ENCODE peak calls at places on chromosome 3, in ten cellular contexts. S is HFFc6; B is T-helper 17 cell; N is SJCRH30; E is GDM1; R is activated T-helper 1 cell treated with Interleukin-2 at 50 U/mL for 16 hours; F is SW480; L is pancreas; J is effector memory CD8-positive, alpha-beta T cell; Q is iPS DF 19.7. D is an unnamed sample.

GRCh38 chr3:73324203-73325155 is 263.0 kb downstream of the EBLN2 start:
- DNase-seq in N (peak), B (no peak), S (no peak), E (no peak), R (no peak), L (no peak), J (no peak), Q (no peak), F (no peak), D (no peak)

GRCh38 chr3:64954995-64955636 is 267.3 kb upstream of the ADAMTS9 start:
- DNase-seq in Q (no peak), L (peak), F (no peak), J (no peak), S (no peak), E (peak), R (no peak), N (peak), B (no peak), D (no peak)

GRCh38 chr3:42451546-42452230 is 41.3 kb upstream of the LYZL4 start:
- DNase-seq in S (no peak), J (no peak), R (no peak), F (no peak), N (no peak), L (no peak), E (no peak), Q (no peak), B (no peak), D (no peak)

GRCh38 chr3:100710355-100711198 is 1.3 kb downstream of the TFG start:
- DNase-seq in E (peak), N (peak), Q (no peak), F (peak), B (peak), L (peak), J (peak), S (peak), R (no peak), D (peak)

GRCh38 chr3:194485876-194486539 is 794 bp downstream of the ATP13A3 start:
- DNase-seq in E (peak), R (peak), Q (no peak), B (peak), L (peak), S (no peak), J (peak), N (peak), F (peak), D (peak)

GRCh38 chr3:57796261-57796660 is 40.2 kb downstream of the SLMAP start:
- DNase-seq in J (no peak), N (no peak), B (no peak), R (no peak), L (no peak), F (peak), S (no peak), E (no peak), Q (no peak), D (no peak)

GRCh38 chr3:102170545-102170944 is 264.3 kb upstream of the ZPLD1 start:
- DNase-seq in N (no peak), S (no peak), E (no peak), Q (no peak), L (no peak), F (no peak), B (no peak), J (no peak), R (no peak), D (no peak)

GRCh38 chr3:56987238-56987932 is 73.1 kb upstream of the SPATA12 start:
- DNase-seq in S (no peak), B (no peak), R (no peak), E (no peak), L (no peak), F (no peak), Q (no peak), J (no peak), N (no peak), D (no peak)

GRCh38 chr3:120471643-120472042 is 20.9 kb upstream of the FSTL1 start:
- DNase-seq in F (no peak), R (no peak), N (no peak), E (no peak), B (no peak), S (peak), Q (no peak), J (no peak), L (no peak), D (no peak)

GRCh38 chr3:184491011-184491576 is 70.5 kb upstream of the EPHB3 start:
- DNase-seq in S (no peak), E (no peak), B (no peak), N (no peak), J (no peak), Q (no peak), F (no peak), L (no peak), R (no peak), D (no peak)

GRCh38 chr3:72242326-72242725 is 457.4 kb upstream of the PROK2 start:
- DNase-seq in E (no peak), B (no peak), L (no peak), Q (no peak), N (no peak), S (no peak), R (no peak), F (no peak), J (no peak), D (no peak)

GRCh38 chr3:23942546-23942945 is 2.5 kb upstream of the NR1D2 start:
- DNase-seq in B (no peak), R (no peak), L (no peak), F (no peak), Q (no peak), S (no peak), J (no peak), N (no peak), E (no peak), D (no peak)

GRCh38 chr3:29764603-29765254 is 483.9 kb downstream of the RBMS3 start:
- DNase-seq in R (no peak), J (no peak), L (no peak), N (peak), E (no peak), F (peak), Q (no peak), B (no peak), S (peak), D (no peak)

GRCh38 chr3:107969994-107970896 is 120.6 kb downstream of the CD47 start:
- DNase-seq in L (peak), F (peak), R (no peak), S (no peak), E (no peak), B (no peak), J (no peak), Q (no peak), N (peak), D (no peak)

GRCh38 chr3:46381662-46382061 is 10.9 kb downstream of the CCR5 start:
- DNase-seq in B (no peak), J (no peak), S (no peak), R (no peak), F (no peak), N (no peak), E (no peak), L (no peak), Q (no peak), D (no peak)

GRCh38 chr3:122030381-122031122 is 8.5 kb upstream of the ILDR1 start:
- DNase-seq in R (no peak), S (peak), J (no peak), F (peak), Q (no peak), B (no peak), N (no peak), L (no peak), E (no peak), D (no peak)

GRCh38 chr3:72818092-72818721 is 30.0 kb downstream of the SHQ1 start:
- DNase-seq in E (no peak), F (peak), L (no peak), R (no peak), B (no peak), Q (no peak), J (no peak), S (peak), N (peak), D (no peak)

GRCh38 chr3:13927295-13927694 is 47.4 kb upstream of the WNT7A start:
- DNase-seq in Q (no peak), J (no peak), S (no peak), N (no peak), L (no peak), F (peak), E (no peak), B (no peak), R (no peak), D (no peak)

GRCh38 chr3:152827313-152827712 is 7.6 kb upstream of the P2RY1 start:
- DNase-seq in B (no peak), L (no peak), F (no peak), J (no peak), S (no peak), Q (no peak), E (no peak), R (no peak), N (no peak), D (no peak)

GRCh38 chr3:108564564-108564963 is 24.7 kb downstream of the CIP2A start:
- DNase-seq in E (no peak), F (no peak), N (no peak), J (no peak), R (no peak), B (no peak), Q (no peak), L (no peak), S (peak), D (no peak)

GRCh38 chr3:118000219-118000618 is 1034.4 kb downstream of the IGSF11 start:
- DNase-seq in J (no peak), Q (no peak), F (no peak), L (no peak), N (no peak), E (no peak), R (no peak), B (no peak), S (no peak), D (no peak)

GRCh38 chr3:44942202-44942921 is 33.6 kb downstream of the ZDHHC3 start:
- DNase-seq in L (no peak), B (no peak), E (no peak), R (no peak), N (no peak), F (peak), J (no peak), Q (no peak), S (peak), D (no peak)

GRCh38 chr3:20041197-20041780 is 1.0 kb downstream of the KAT2B start:
- DNase-seq in E (peak), R (peak), J (peak), N (peak), Q (no peak), F (peak), L (peak), S (peak), B (peak), D (peak)

GRCh38 chr3:45480218-45480617 is 91.8 kb downstream of the LARS2 start:
- DNase-seq in Q (no peak), J (no peak), N (no peak), L (no peak), R (no peak), E (no peak), F (peak), B (no peak), S (peak), D (no peak)

D was measured in activated T-helper 9 cell treated with anti-CD3 and anti-CD28 coated beads, Interleukin-2, amount 50 U/mL, for 16 hours.